ENCODE peak calls at places on chromosomes 16 and 17, in ten cellular contexts. W is fibroblast of villous mesenchyme, V is IMR-90, K is astrocyte of the spinal cord, X is OCI-LY7, G is uterus, T is ovary, N is pancreas, H is AG10803, B is HFFc6. C is an unnamed sample.

GRCh38 chr16:49621240-49622083 is 234.4 kb downstream of the ZNF423 start:
- DNase-seq in W (no peak), V (no peak), K (peak), X (no peak), G (peak), T (peak), N (no peak), H (no peak), B (no peak), C (no peak)

GRCh38 chr16:81401035-81401950 is 43.3 kb upstream of the CMIP start:
- DNase-seq in W (peak), V (peak), K (no peak), X (no peak), G (peak), T (peak), N (no peak), H (peak), B (peak), C (peak)

GRCh38 chr16:47946077-47946476 is 209.7 kb downstream of the ABCC12 start:
- DNase-seq in W (no peak), V (no peak), K (no peak), X (no peak), G (no peak), T (no peak), N (no peak), H (no peak), B (no peak), C (no peak)

GRCh38 chr17:77619851-77620250 is 338.7 kb upstream of the TNRC6C start:
- DNase-seq in W (peak), V (peak), K (peak), X (no peak), G (no peak), T (no peak), N (no peak), H (peak), B (peak), C (no peak)

GRCh38 chr16:86252596-86252995 is 257.7 kb upstream of the FOXF1 start:
- DNase-seq in W (peak), V (peak), K (peak), X (peak), G (no peak), T (no peak), N (no peak), H (peak), B (peak), C (no peak)

GRCh38 chr17:59684967-59685366 is 22.3 kb downstream of the PTRH2 start:
- DNase-seq in W (no peak), V (no peak), K (no peak), X (no peak), G (no peak), T (no peak), N (no peak), H (no peak), B (no peak), C (no peak)

GRCh38 chr17:21373034-21373433 is 3.1 kb upstream of the KCNJ12 start:
- DNase-seq in W (no peak), V (no peak), K (no peak), X (peak), G (no peak), T (no peak), N (no peak), H (no peak), B (no peak), C (no peak)

GRCh38 chr17:17919169-17920107 is 52.8 kb downstream of the TOM1L2 start:
- DNase-seq in W (peak), V (peak), K (peak), X (peak), G (peak), T (peak), N (peak), H (peak), B (peak), C (peak)

GRCh38 chr17:54992797-54993639 is 24.5 kb downstream of the STXBP4 start:
- DNase-seq in W (peak), V (peak), K (peak), X (peak), G (no peak), T (no peak), N (no peak), H (peak), B (peak), C (no peak)

GRCh38 chr16:67814567-67814966 is 7.9 kb downstream of the TSNAXIP1 start:
- DNase-seq in W (no peak), V (no peak), K (no peak), X (no peak), G (no peak), T (no peak), N (no peak), H (no peak), B (no peak), C (no peak)

GRCh38 chr16:81123092-81123852 is 27.1 kb upstream of the GCSH start:
- DNase-seq in W (peak), V (no peak), K (no peak), X (no peak), G (no peak), T (no peak), N (no peak), H (no peak), B (no peak), C (no peak)

GRCh38 chr16:50699345-50700159 is 6.1 kb downstream of the NOD2 start:
- DNase-seq in W (peak), V (peak), K (no peak), X (no peak), G (no peak), T (no peak), N (no peak), H (peak), B (no peak), C (no peak)

GRCh38 chr17:19270951-19271611 is 33.9 kb downstream of the EPN2 start:
- DNase-seq in W (no peak), V (no peak), K (no peak), X (peak), G (no peak), T (no peak), N (no peak), H (no peak), B (no peak), C (no peak)

GRCh38 chr17:58310511-58311428 is 17.8 kb downstream of the TSPOAP1 start:
- DNase-seq in W (no peak), V (no peak), K (no peak), X (no peak), G (no peak), T (no peak), N (no peak), H (no peak), B (no peak), C (no peak)

GRCh38 chr17:32813021-32813420 is 63.9 kb downstream of the MYO1D start:
- DNase-seq in W (peak), V (no peak), K (peak), X (no peak), G (no peak), T (no peak), N (no peak), H (peak), B (peak), C (peak)

GRCh38 chr17:1732241-1733046 is 7.9 kb downstream of the WDR81 start:
- DNase-seq in W (no peak), V (no peak), K (no peak), X (no peak), G (peak), T (no peak), N (no peak), H (no peak), B (no peak), C (no peak)

GRCh38 chr17:38703742-38704644 is 1.1 kb upstream of the MLLT6 start:
- DNase-seq in W (peak), V (no peak), K (no peak), X (peak), G (peak), T (peak), N (peak), H (no peak), B (no peak), C (no peak)

GRCh38 chr16:476039-476438 is 50.6 kb downstream of the RAB11FIP3 start:
- DNase-seq in W (no peak), V (no peak), K (no peak), X (no peak), G (no peak), T (no peak), N (no peak), H (no peak), B (no peak), C (no peak)
- TF ChIP-seq CTCF in W (no peak), V (no peak), K (no peak), X (no peak), G (no peak), T (no peak), N (no peak), H (no peak), B (no peak), C (no peak)

GRCh38 chr17:6713130-6713917 is at the start of gene SLC13A5:
- DNase-seq in W (peak), V (no peak), K (no peak), X (no peak), G (no peak), T (peak), N (no peak), H (no peak), B (no peak), C (no peak)
- TF ChIP-seq CTCF in W (peak), V (peak), K (peak), X (no peak), G (no peak), T (no peak), N (no peak), H (peak), B (peak), C (peak)

GRCh38 chr16:11506816-11507305 is 79.9 kb downstream of the LITAF start:
- DNase-seq in W (no peak), V (no peak), K (no peak), X (peak), G (no peak), T (no peak), N (no peak), H (no peak), B (no peak), C (no peak)
- TF ChIP-seq CTCF in W (no peak), V (no peak), K (no peak), X (peak), G (no peak), T (no peak), N (no peak), H (no peak), B (peak), C (no peak)

GRCh38 chr17:44219126-44219635 is 294 bp downstream of the UBTF start:
- DNase-seq in W (peak), V (peak), K (peak), X (peak), G (peak), T (peak), N (peak), H (peak), B (no peak), C (no peak)
- TF ChIP-seq CTCF in W (peak), V (peak), K (peak), X (no peak), G (no peak), T (peak), N (peak), H (peak), B (peak), C (peak)